ENCODE peak calls at places on chromosomes 16 and 17, in four cellular contexts. F, Z, T and H are unnamed samples.

GRCh38 chr17:77735341-77736206 is 222.9 kb upstream of the TNRC6C start:
- DNase-seq in F (peak; percentile 27), Z (no peak), T (no peak), H (no peak)

GRCh38 chr17:38798614-38799500 is 499 bp downstream of the PIP4K2B start:
- DNase-seq in Z (peak; percentile 63), T (peak; percentile 21), F (peak; percentile 50), H (no peak)

GRCh38 chr16:19901164-19901563 is 16.5 kb upstream of the GPRC5B start:
- DNase-seq in T (no peak), Z (no peak), F (no peak), H (no peak)

GRCh38 chr17:10118788-10119130 is 79.6 kb downstream of the GAS7 start:
- DNase-seq in F (no peak), Z (no peak), T (no peak), H (no peak)

GRCh38 chr16:30925646-30926332 is 2.4 kb downstream of the FBXL19 start:
- DNase-seq in F (no peak), Z (no peak), T (no peak), H (no peak)

GRCh38 chr17:66633322-66633965 is 201.5 kb upstream of the CACNG5 start:
- DNase-seq in Z (no peak), T (peak; percentile 9), F (peak; percentile 23), H (no peak)

GRCh38 chr16:54285414-54286066 is 1.0 kb downstream of the IRX3 start:
- DNase-seq in T (no peak), F (peak; percentile 63), Z (no peak), H (no peak)

GRCh38 chr16:70789927-70790447 is 11.0 kb downstream of the VAC14 start:
- DNase-seq in F (no peak), Z (no peak), T (no peak), H (no peak)

GRCh38 chr17:5049314-5049819 is 14.1 kb upstream of the SLC52A1 start:
- DNase-seq in Z (no peak), F (no peak), T (peak; percentile 7), H (no peak)

GRCh38 chr16:396605-397004 is 394 bp upstream of the NME4 start:
- DNase-seq in T (no peak), F (peak; percentile 63), Z (no peak), H (no peak)

GRCh38 chr17:28193241-28193640 is 125.8 kb upstream of the TMEM97 start:
- DNase-seq in F (no peak), T (no peak), Z (peak; percentile 1), H (no peak)

GRCh38 chr16:20851601-20852000 is 45.3 kb downstream of the REXO5 start:
- DNase-seq in F (peak; percentile 55), T (no peak), Z (peak; percentile 7), H (no peak)

GRCh38 chr17:15274017-15274416 is 8.9 kb upstream of the PMP22 start:
- DNase-seq in Z (no peak), T (no peak), F (no peak), H (no peak)

GRCh38 chr17:52143536-52143935 is 15.0 kb downstream of the CA10 start:
- DNase-seq in F (no peak), T (no peak), Z (no peak), H (no peak)

GRCh38 chr17:2250140-2251095 is 53.2 kb downstream of the SMG6 start:
- DNase-seq in Z (no peak), T (no peak), F (no peak), H (no peak)

GRCh38 chr16:14473488-14473887 is 156.6 kb downstream of the PARN start:
- DNase-seq in T (no peak), Z (no peak), F (no peak), H (no peak)

GRCh38 chr16:70576431-70577255 is 53.0 kb downstream of the SF3B3 start:
- DNase-seq in F (peak; percentile 33), Z (no peak), T (no peak), H (no peak)

GRCh38 chr17:7856081-7856791 is 1.1 kb downstream of the NAA38 start:
- DNase-seq in T (no peak), Z (no peak), F (no peak), H (no peak)

GRCh38 chr17:40418428-40418706 is 671 bp upstream of the TOP2A start:
- DNase-seq in T (no peak), Z (no peak), F (no peak), H (no peak)

GRCh38 chr16:84552135-84552534 is 47.7 kb upstream of the MEAK7 start:
- DNase-seq in Z (no peak), F (no peak), T (no peak), H (no peak)

GRCh38 chr16:17379121-17379571 is 91.6 kb downstream of the XYLT1 start:
- DNase-seq in T (no peak), Z (no peak), F (no peak), H (no peak)

GRCh38 chr16:70556063-70556462 is 32.4 kb downstream of the SF3B3 start:
- DNase-seq in T (no peak), F (no peak), Z (no peak), H (no peak)

GRCh38 chr16:54689072-54689471 is 241.6 kb upstream of the IRX5 start:
- DNase-seq in Z (no peak), T (no peak), F (no peak), H (no peak)

GRCh38 chr17:45639297-45639849 is 144.7 kb upstream of the CRHR1 start:
- DNase-seq in Z (no peak), T (no peak), F (no peak), H (no peak)

GRCh38 chr16:80586476-80586875 is 45.7 kb downstream of the DYNLRB2 start:
- DNase-seq in F (no peak), T (no peak), Z (no peak), H (no peak)